ENCODE peak calls at places on chromosomes 4 and X, in six cellular contexts. K is tibial artery, Z is fibroblast of lung, M is RWPE2, F is sigmoid colon, W is body of pancreas. E is an unnamed sample. For H3K36me3 and H3K27me3, the result is how much of the 10 kb centered on the place peaks cover.

GRCh38 chr4:38177792-38178665 is 217.8 kb downstream of the PTTG2 start:
- DNase-seq in K (peak), Z (peak), M (no peak), F (peak), W (peak), E (no peak)

GRCh38 chr4:20916106-20916505 is 215.8 kb downstream of the PACRGL start:
- DNase-seq in K (no peak), Z (no peak), M (no peak), F (no peak), W (no peak), E (no peak)

GRCh38 chr4:146458594-146458993 is 63.1 kb downstream of the SLC10A7 start:
- DNase-seq in K (no peak), Z (no peak), M (no peak), F (no peak), W (no peak), E (no peak)

GRCh38 chr4:139392797-139393196 is 61.1 kb upstream of the RAB33B start:
- DNase-seq in K (no peak), Z (no peak), M (no peak), F (no peak), W (no peak), E (no peak)

GRCh38 chrX:150766351-150767044 is 73.3 kb downstream of the MTMR1 start:
- DNase-seq in K (no peak), Z (no peak), M (no peak), F (no peak), W (no peak), E (peak)

GRCh38 chr4:179976777-179977176 is 2266.4 kb upstream of the TENM3 start:
- DNase-seq in K (no peak), Z (no peak), M (no peak), F (no peak), W (no peak), E (no peak)

GRCh38 chrX:13364230-13364629 is 44.4 kb upstream of the ATXN3L start:
- DNase-seq in K (no peak), Z (no peak), M (no peak), F (no peak), W (no peak), E (no peak)

GRCh38 chr4:156971623-156972369 is at the start of gene PDGFC:
- DNase-seq in K (peak), Z (peak), M (peak), F (peak), W (peak), E (peak)

GRCh38 chr4:152243890-152244595 is 291.8 kb downstream of the FBXW7 start:
- DNase-seq in K (peak), Z (peak), M (no peak), F (no peak), W (no peak), E (no peak)

GRCh38 chr4:42083816-42084215 is 68.6 kb downstream of the BEND4 start:
- DNase-seq in K (no peak), Z (no peak), M (no peak), F (no peak), W (no peak), E (no peak)

GRCh38 chr4:95363966-95364365 is 184.8 kb downstream of the UNC5C start:
- DNase-seq in K (no peak), Z (no peak), M (no peak), F (no peak), W (peak), E (no peak)

GRCh38 chr4:56658410-56659003 is 22.6 kb downstream of the HOPX start:
- DNase-seq in K (no peak), Z (no peak), M (no peak), F (no peak), W (no peak), E (no peak)

GRCh38 chr4:37989398-37990260 is 29.4 kb downstream of the PTTG2 start:
- DNase-seq in K (no peak), Z (no peak), M (no peak), F (no peak), W (no peak), E (no peak)

GRCh38 chrX:22273714-22274317 is 1.1 kb downstream of the CBLL2 start:
- DNase-seq in K (no peak), Z (no peak), M (no peak), F (no peak), W (no peak), E (no peak)

GRCh38 chr4:77040265-77040664 is 35.5 kb downstream of the CCNI start:
- DNase-seq in K (no peak), Z (peak), M (no peak), F (no peak), W (no peak), E (no peak)

GRCh38 chr4:82201303-82201702 is 172.5 kb downstream of the HNRNPD start:
- DNase-seq in K (no peak), Z (no peak), M (no peak), F (no peak), W (no peak), E (no peak)

GRCh38 chrX:78708171-78708570 is 39.3 kb upstream of the LPAR4 start:
- DNase-seq in K (no peak), Z (peak), M (no peak), F (no peak), W (peak), E (peak)

GRCh38 chrX:150088766-150089518 is 150.7 kb upstream of the EOLA2 start:
- DNase-seq in K (no peak), Z (no peak), M (no peak), F (no peak), W (no peak), E (no peak)

GRCh38 chr4:55176497-55176896 is 51.1 kb upstream of the KDR start:
- DNase-seq in K (no peak), Z (no peak), M (no peak), F (no peak), W (no peak), E (no peak)
- H3K4me3 ChIP-seq in K (no peak), Z (no peak), M (no peak), F (no peak), W (no peak), E (no peak)

GRCh38 chrX:154449618-154450017 is 5.7 kb downstream of the FAM50A start:
- DNase-seq in K (no peak), Z (no peak), M (no peak), F (no peak), W (no peak), E (no peak)
- H3K36me3 ChIP-seq in K (under half), Z (under half), M (under half), F (under half), W (under half), E (under half)

GRCh38 chr4:1566838-1567518 is 117.1 kb downstream of the FAM53A start:
- DNase-seq in K (peak), Z (no peak), M (peak), F (peak), W (no peak), E (peak)
- H3K27me3 ChIP-seq in K (half or more), Z (under half), M (under half), F (half or more), W (under half), E (under half)

DNA sequence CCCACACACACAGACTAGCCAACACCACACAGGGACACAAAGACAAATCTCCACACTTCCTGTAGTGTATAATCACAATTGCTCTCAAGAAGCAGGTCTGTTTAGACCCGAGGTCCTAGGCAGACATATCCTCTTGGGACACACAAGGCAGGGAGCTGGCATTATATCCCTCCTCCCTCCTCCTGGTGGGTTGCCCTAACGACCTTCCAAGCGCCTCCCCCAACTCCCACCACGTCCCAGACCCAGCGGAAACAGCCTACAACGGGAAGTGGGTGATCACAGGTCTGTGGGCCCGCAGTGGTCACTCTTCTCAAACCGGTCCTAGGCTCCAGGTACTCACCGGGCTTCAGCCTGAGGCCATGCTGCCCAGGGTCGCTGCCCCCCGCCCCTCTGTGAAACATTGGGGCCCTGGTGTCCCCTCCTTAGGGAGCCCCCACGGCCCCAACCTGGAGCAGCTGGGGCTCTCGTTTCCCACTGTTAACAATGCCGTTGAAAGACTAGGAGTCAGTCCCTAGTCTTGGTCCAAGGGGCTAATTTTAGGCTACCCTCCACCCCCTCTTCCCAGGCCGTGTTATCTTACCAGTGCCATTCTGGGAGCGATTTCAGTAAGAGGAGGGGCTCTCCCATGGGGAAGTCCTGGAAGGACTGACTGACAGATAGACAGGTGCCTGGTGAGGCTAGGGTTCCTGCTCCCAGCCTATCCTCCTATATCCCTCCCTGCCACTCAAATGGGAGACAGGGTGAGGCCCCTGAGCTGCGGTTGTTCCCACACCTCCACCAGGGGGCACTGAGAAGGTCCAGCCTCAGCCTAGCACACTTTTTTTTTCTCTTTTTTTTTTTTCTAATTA is at the start of gene ASB12:
- DNase-seq in K (no peak), Z (no peak), M (no peak), F (no peak), W (no peak), E (peak)
- H3K4me3 ChIP-seq in K (no peak), Z (no peak), M (no peak), F (no peak), W (no peak), E (no peak)

GRCh38 chrX:103556941-103557340 is 28.4 kb upstream of the TCEAL4 start:
- DNase-seq in K (no peak), Z (no peak), M (no peak), F (no peak), W (no peak), E (no peak)

GRCh38 chrX:103549920-103550319 is 30.6 kb upstream of the RAB40A start:
- DNase-seq in K (no peak), Z (no peak), M (no peak), F (no peak), W (no peak), E (no peak)

GRCh38 chrX:103554687-103555417 is 30.5 kb upstream of the TCEAL4 start:
- DNase-seq in K (no peak), Z (peak), M (no peak), F (peak), W (peak), E (peak)

GRCh38 chrX:103550415-103551051 is 31.2 kb upstream of the RAB40A start:
- DNase-seq in K (no peak), Z (no peak), M (no peak), F (no peak), W (no peak), E (no peak)

GRCh38 chrX:103552236-103552635 is 32.9 kb upstream of the RAB40A start:
- DNase-seq in K (no peak), Z (no peak), M (no peak), F (no peak), W (peak), E (no peak)
- H3K36me3 ChIP-seq in K (under half), Z (under half), M (under half), F (under half), W (under half), E (under half)

GRCh38 chrX:680062-680461 is 49.5 kb downstream of the SHOX start:
- DNase-seq in K (no peak), Z (no peak), M (no peak), F (no peak), W (no peak), E (no peak)

GRCh38 chrX:682892-683291 is 52.3 kb downstream of the SHOX start:
- DNase-seq in K (no peak), Z (no peak), M (no peak), F (no peak), W (no peak), E (no peak)

GRCh38 chrX:681989-682388 is 51.4 kb downstream of the SHOX start:
- DNase-seq in K (no peak), Z (no peak), M (no peak), F (no peak), W (no peak), E (no peak)

GRCh38 chrX:685120-686032 is 54.8 kb downstream of the SHOX start:
- DNase-seq in K (no peak), Z (no peak), M (no peak), F (no peak), W (no peak), E (no peak)

DNA sequence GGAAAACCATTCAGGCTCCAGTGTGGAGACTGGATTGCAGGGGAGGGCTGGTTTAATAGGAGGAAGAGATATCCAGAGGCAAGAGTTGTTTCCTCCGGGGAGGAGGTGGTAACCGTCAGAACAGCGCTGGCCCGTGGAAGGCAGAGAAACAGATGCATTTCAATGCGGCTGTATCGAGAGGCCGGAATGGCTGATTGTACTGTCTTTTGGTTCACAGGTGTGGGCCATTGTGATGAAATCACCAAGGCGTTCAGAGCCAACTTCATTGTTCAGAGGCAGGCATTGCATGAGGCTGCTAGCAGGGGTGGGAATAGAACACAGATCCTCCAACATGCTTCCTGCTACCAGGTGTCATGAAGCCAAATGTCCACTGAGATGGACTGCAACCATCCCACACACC is 53.0 kb downstream of the SHOX start:
- DNase-seq in K (no peak), Z (no peak), M (no peak), F (no peak), W (no peak), E (no peak)
- H3K27me3 ChIP-seq in K (under half), Z (under half), M (under half), F (under half), W (under half), E (under half)

GRCh38 chr4:144738649-144739048 is 92.7 kb downstream of the HHIP start:
- DNase-seq in K (no peak), Z (no peak), M (no peak), F (no peak), W (no peak), E (no peak)
- H3K4me3 ChIP-seq in K (no peak), Z (no peak), M (no peak), F (no peak), W (no peak), E (no peak)

GRCh38 chr4:3223346-3223745 is 25.6 kb upstream of the MSANTD1 start:
- DNase-seq in K (peak), Z (no peak), M (peak), F (peak), W (no peak), E (no peak)
- H3K36me3 ChIP-seq in K (half or more), Z (under half), M (under half), F (half or more), W (under half), E (under half)

GRCh38 chrX:40105791-40106676 is 8.3 kb upstream of the BCOR start:
- DNase-seq in K (peak), Z (no peak), M (no peak), F (peak), W (peak), E (peak)

GRCh38 chrX:40108959-40109287 is 11.2 kb upstream of the BCOR start:
- DNase-seq in K (peak), Z (peak), M (no peak), F (peak), W (peak), E (peak)

GRCh38 chrX:40106677-40107290 is 9.0 kb upstream of the BCOR start:
- DNase-seq in K (no peak), Z (no peak), M (no peak), F (no peak), W (no peak), E (peak)

GRCh38 chrX:40108084-40108958 is 10.6 kb upstream of the BCOR start:
- DNase-seq in K (peak), Z (peak), M (no peak), F (peak), W (peak), E (peak)

DNA sequence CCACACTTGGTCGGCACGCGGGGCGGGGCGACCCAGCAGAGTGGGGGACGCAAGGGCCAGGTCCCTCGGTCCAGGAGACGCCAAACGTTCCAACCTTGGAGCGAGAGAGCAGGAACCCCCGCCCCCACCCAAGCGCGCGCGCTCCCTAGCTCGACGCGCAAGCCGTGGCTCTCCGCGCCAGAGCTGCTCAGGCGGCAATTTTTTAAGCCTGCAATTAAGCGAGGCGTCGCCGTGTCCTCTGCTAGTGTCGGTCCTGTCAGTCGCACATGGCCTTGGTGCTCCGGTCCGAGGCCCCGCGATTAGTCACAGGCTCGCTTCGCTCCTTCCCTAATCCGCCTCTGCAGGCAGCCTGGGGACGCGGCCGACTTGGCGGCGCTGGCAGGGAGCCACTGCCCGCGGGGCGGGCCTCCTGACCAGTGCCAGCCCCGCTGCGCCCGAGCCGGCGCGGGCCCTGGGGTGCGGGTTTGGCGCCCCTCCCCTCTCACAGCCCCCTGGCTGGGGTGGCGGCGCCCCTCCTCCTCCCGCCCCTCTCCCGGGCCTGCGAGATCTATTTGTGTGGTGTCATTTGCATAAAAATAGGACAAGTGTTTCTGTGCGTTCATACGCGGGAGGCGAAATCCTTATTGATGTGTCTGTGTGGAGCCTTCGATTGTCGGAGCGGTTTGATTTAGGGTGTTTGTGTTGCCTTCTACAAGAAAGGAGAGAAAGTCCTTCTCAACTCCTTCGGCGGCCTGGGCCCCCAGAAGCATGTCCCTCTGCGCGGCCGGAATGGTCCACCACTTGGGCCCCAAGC is 9.7 kb upstream of the BCOR start:
- DNase-seq in K (peak), Z (no peak), M (no peak), F (peak), W (peak), E (peak)
- H3K27me3 ChIP-seq in K (under half), Z (under half), M (under half), F (under half), W (under half), E (half or more)

GRCh38 chr4:15988222-15988621 is 25.2 kb upstream of the FGFBP2 start:
- DNase-seq in K (no peak), Z (no peak), M (no peak), F (no peak), W (no peak), E (no peak)

GRCh38 chr4:15986900-15987299 is 23.9 kb upstream of the FGFBP2 start:
- DNase-seq in K (no peak), Z (no peak), M (no peak), F (no peak), W (no peak), E (no peak)

GRCh38 chr4:15982833-15983528 is 20.0 kb upstream of the FGFBP2 start:
- DNase-seq in K (no peak), Z (no peak), M (no peak), F (no peak), W (no peak), E (no peak)
- H3K4me3 ChIP-seq in K (no peak), Z (no peak), M (no peak), F (no peak), W (no peak), E (no peak)

E was measured in H7.